ENCODE peak calls at places on chromosomes 16 and 17, in nine cellular contexts. One of them, this sample, is unnamed.

GRCh38 chr17:18961634-18962493 is 9.9 kb downstream of the SLC5A10 start:
- DNase-seq in mucosa of descending colon: no peak
- DNase-seq in AG04449: no peak
- DNase-seq in OCI-LY7: no peak
- DNase-seq in pancreas: peak
- DNase-seq in fibroblast of mammary gland: peak
- DNase-seq in ovary: no peak
- DNase-seq in upper lobe of right lung: no peak
- DNase-seq in SK-N-SH: peak
- DNase-seq in this sample: no peak

GRCh38 chr17:7281953-7282751 is 634 bp downstream of the SLC2A4 start:
- DNase-seq in ovary: peak
- DNase-seq in upper lobe of right lung: peak
- DNase-seq in pancreas: peak
- DNase-seq in SK-N-SH: peak
- DNase-seq in AG04449: no peak
- DNase-seq in fibroblast of mammary gland: no peak
- DNase-seq in OCI-LY7: no peak
- DNase-seq in mucosa of descending colon: peak
- DNase-seq in this sample: no peak

GRCh38 chr17:82348434-82348833 is 10.6 kb upstream of the TEX19 start:
- DNase-seq in fibroblast of mammary gland: no peak
- DNase-seq in pancreas: no peak
- DNase-seq in SK-N-SH: no peak
- DNase-seq in upper lobe of right lung: no peak
- DNase-seq in OCI-LY7: no peak
- DNase-seq in mucosa of descending colon: peak
- DNase-seq in AG04449: no peak
- DNase-seq in ovary: no peak
- DNase-seq in this sample: no peak

GRCh38 chr16:76866994-76867393 is 324.0 kb upstream of the MON1B start:
- DNase-seq in OCI-LY7: no peak
- DNase-seq in fibroblast of mammary gland: no peak
- DNase-seq in mucosa of descending colon: no peak
- DNase-seq in ovary: no peak
- DNase-seq in pancreas: no peak
- DNase-seq in SK-N-SH: no peak
- DNase-seq in upper lobe of right lung: no peak
- DNase-seq in AG04449: no peak
- DNase-seq in this sample: no peak

GRCh38 chr17:75921596-75921995 is 16.9 kb upstream of the MRPL38 start:
- DNase-seq in pancreas: no peak
- DNase-seq in mucosa of descending colon: peak
- DNase-seq in fibroblast of mammary gland: no peak
- DNase-seq in OCI-LY7: no peak
- DNase-seq in AG04449: no peak
- DNase-seq in SK-N-SH: no peak
- DNase-seq in ovary: no peak
- DNase-seq in upper lobe of right lung: no peak
- DNase-seq in this sample: no peak

GRCh38 chr17:79520893-79521210 is 90.0 kb downstream of the RBFOX3 start:
- DNase-seq in fibroblast of mammary gland: no peak
- DNase-seq in upper lobe of right lung: no peak
- DNase-seq in mucosa of descending colon: no peak
- DNase-seq in pancreas: no peak
- DNase-seq in AG04449: no peak
- DNase-seq in ovary: no peak
- DNase-seq in SK-N-SH: no peak
- DNase-seq in OCI-LY7: no peak
- DNase-seq in this sample: no peak

GRCh38 chr17:8709006-8709405 is 35.6 kb downstream of the CCDC42 start:
- DNase-seq in SK-N-SH: no peak
- DNase-seq in fibroblast of mammary gland: no peak
- DNase-seq in OCI-LY7: no peak
- DNase-seq in upper lobe of right lung: no peak
- DNase-seq in AG04449: no peak
- DNase-seq in pancreas: no peak
- DNase-seq in ovary: no peak
- DNase-seq in mucosa of descending colon: no peak
- DNase-seq in this sample: no peak

GRCh38 chr16:65534121-65534528 is 412.3 kb upstream of the CDH11 start:
- DNase-seq in ovary: no peak
- DNase-seq in upper lobe of right lung: no peak
- DNase-seq in mucosa of descending colon: no peak
- DNase-seq in fibroblast of mammary gland: peak
- DNase-seq in SK-N-SH: no peak
- DNase-seq in AG04449: no peak
- DNase-seq in OCI-LY7: no peak
- DNase-seq in pancreas: no peak
- DNase-seq in this sample: no peak

GRCh38 chr17:35519442-35519841 is 18.0 kb downstream of the SLFN12L start:
- DNase-seq in mucosa of descending colon: no peak
- DNase-seq in ovary: no peak
- DNase-seq in OCI-LY7: no peak
- DNase-seq in SK-N-SH: no peak
- DNase-seq in AG04449: no peak
- DNase-seq in fibroblast of mammary gland: no peak
- DNase-seq in upper lobe of right lung: no peak
- DNase-seq in pancreas: no peak
- DNase-seq in this sample: no peak

GRCh38 chr16:75262800-75263127 is 11.3 kb upstream of the BCAR1 start:
- DNase-seq in ovary: no peak
- DNase-seq in SK-N-SH: no peak
- DNase-seq in AG04449: no peak
- DNase-seq in pancreas: no peak
- DNase-seq in mucosa of descending colon: no peak
- DNase-seq in fibroblast of mammary gland: no peak
- DNase-seq in OCI-LY7: no peak
- DNase-seq in upper lobe of right lung: no peak
- DNase-seq in this sample: no peak

GRCh38 chr17:35900280-35900679 is 20.1 kb upstream of the CCL5 start:
- DNase-seq in SK-N-SH: no peak
- DNase-seq in upper lobe of right lung: no peak
- DNase-seq in mucosa of descending colon: no peak
- DNase-seq in pancreas: no peak
- DNase-seq in ovary: no peak
- DNase-seq in fibroblast of mammary gland: no peak
- DNase-seq in OCI-LY7: no peak
- DNase-seq in AG04449: no peak
- DNase-seq in this sample: no peak

GRCh38 chr17:15321556-15322250 is 19.7 kb downstream of the TEKT3 start:
- DNase-seq in ovary: no peak
- DNase-seq in pancreas: no peak
- DNase-seq in AG04449: no peak
- DNase-seq in SK-N-SH: no peak
- DNase-seq in OCI-LY7: no peak
- DNase-seq in fibroblast of mammary gland: peak
- DNase-seq in upper lobe of right lung: no peak
- DNase-seq in mucosa of descending colon: no peak
- DNase-seq in this sample: no peak

GRCh38 chr16:56316545-56316944 is 108.8 kb downstream of the AMFR start:
- DNase-seq in pancreas: no peak
- DNase-seq in mucosa of descending colon: no peak
- DNase-seq in OCI-LY7: no peak
- DNase-seq in SK-N-SH: no peak
- DNase-seq in AG04449: no peak
- DNase-seq in upper lobe of right lung: no peak
- DNase-seq in fibroblast of mammary gland: no peak
- DNase-seq in ovary: no peak
- DNase-seq in this sample: no peak

GRCh38 chr17:29257756-29258155 is 11.1 kb downstream of the CRYBA1 start:
- DNase-seq in AG04449: no peak
- DNase-seq in fibroblast of mammary gland: peak
- DNase-seq in OCI-LY7: no peak
- DNase-seq in ovary: no peak
- DNase-seq in upper lobe of right lung: no peak
- DNase-seq in pancreas: no peak
- DNase-seq in SK-N-SH: no peak
- DNase-seq in mucosa of descending colon: no peak
- DNase-seq in this sample: no peak

GRCh38 chr17:45296833-45297124 is 20.0 kb downstream of the MAP3K14 start:
- DNase-seq in fibroblast of mammary gland: no peak
- DNase-seq in AG04449: no peak
- DNase-seq in ovary: no peak
- DNase-seq in mucosa of descending colon: no peak
- DNase-seq in upper lobe of right lung: no peak
- DNase-seq in SK-N-SH: no peak
- DNase-seq in pancreas: no peak
- DNase-seq in OCI-LY7: no peak
- DNase-seq in this sample: no peak

GRCh38 chr16:77660311-77660710 is 62.0 kb upstream of the NUDT7 start:
- DNase-seq in mucosa of descending colon: no peak
- DNase-seq in fibroblast of mammary gland: peak
- DNase-seq in OCI-LY7: no peak
- DNase-seq in AG04449: no peak
- DNase-seq in upper lobe of right lung: no peak
- DNase-seq in ovary: no peak
- DNase-seq in pancreas: no peak
- DNase-seq in SK-N-SH: peak
- DNase-seq in this sample: no peak

GRCh38 chr16:89491238-89491869 is 993 bp upstream of the ANKRD11 start:
- DNase-seq in OCI-LY7: peak
- DNase-seq in SK-N-SH: peak
- DNase-seq in ovary: no peak
- DNase-seq in mucosa of descending colon: no peak
- DNase-seq in pancreas: no peak
- DNase-seq in AG04449: no peak
- DNase-seq in upper lobe of right lung: no peak
- DNase-seq in fibroblast of mammary gland: no peak
- DNase-seq in this sample: no peak

GRCh38 chr16:11402051-11402744 is 56.9 kb downstream of the RMI2 start:
- DNase-seq in SK-N-SH: peak
- DNase-seq in pancreas: no peak
- DNase-seq in ovary: peak
- DNase-seq in mucosa of descending colon: no peak
- DNase-seq in AG04449: no peak
- DNase-seq in fibroblast of mammary gland: no peak
- DNase-seq in upper lobe of right lung: no peak
- DNase-seq in OCI-LY7: no peak
- DNase-seq in this sample: no peak

GRCh38 chr17:61196302-61196704 is 203.3 kb upstream of the TBX2 start:
- DNase-seq in mucosa of descending colon: no peak
- DNase-seq in fibroblast of mammary gland: no peak
- DNase-seq in SK-N-SH: peak
- DNase-seq in pancreas: no peak
- DNase-seq in OCI-LY7: no peak
- DNase-seq in AG04449: no peak
- DNase-seq in ovary: no peak
- DNase-seq in upper lobe of right lung: no peak
- DNase-seq in this sample: no peak

GRCh38 chr17:4236456-4236855 is 27.3 kb downstream of the ANKFY1 start:
- DNase-seq in pancreas: no peak
- DNase-seq in SK-N-SH: peak
- DNase-seq in OCI-LY7: no peak
- DNase-seq in upper lobe of right lung: no peak
- DNase-seq in ovary: no peak
- DNase-seq in fibroblast of mammary gland: peak
- DNase-seq in AG04449: no peak
- DNase-seq in mucosa of descending colon: no peak
- DNase-seq in this sample: no peak

GRCh38 chr16:78363843-78364242 is 264.4 kb downstream of the WWOX start:
- DNase-seq in AG04449: no peak
- DNase-seq in upper lobe of right lung: no peak
- DNase-seq in ovary: no peak
- DNase-seq in pancreas: no peak
- DNase-seq in OCI-LY7: no peak
- DNase-seq in fibroblast of mammary gland: no peak
- DNase-seq in mucosa of descending colon: no peak
- DNase-seq in SK-N-SH: no peak
- DNase-seq in this sample: no peak

DNA sequence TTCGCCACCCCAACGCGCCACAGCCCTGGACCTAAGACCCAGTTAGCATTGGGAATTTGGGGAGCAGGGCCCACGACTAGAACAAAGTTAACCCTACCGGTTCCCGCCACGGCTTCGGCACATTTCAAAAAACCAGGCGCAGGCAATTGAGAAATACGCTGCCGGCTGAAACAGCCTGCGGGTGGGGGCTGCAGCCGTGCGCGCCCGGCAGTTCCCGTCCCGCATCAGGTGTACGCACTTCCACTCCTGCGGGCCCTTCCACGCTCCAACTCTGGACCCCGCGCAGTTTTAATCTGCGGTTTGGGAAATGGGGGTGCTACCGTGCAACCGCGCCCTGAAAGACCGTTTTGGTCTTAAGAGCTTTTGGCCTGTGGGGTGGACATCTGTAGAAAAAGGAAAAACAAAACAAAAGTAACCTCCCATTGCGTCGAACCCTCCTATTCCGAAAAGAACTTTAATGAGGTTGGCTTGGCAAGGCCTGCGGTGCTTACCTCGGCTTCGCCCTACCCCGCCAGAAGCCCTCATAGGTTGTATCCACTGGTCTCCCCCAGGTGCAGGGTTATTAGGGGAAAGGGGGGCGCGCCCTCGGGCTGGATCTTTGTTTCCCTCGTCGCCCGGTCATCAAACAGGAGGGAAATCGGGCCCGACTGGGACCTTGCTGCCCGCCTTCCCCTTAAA is 7.1 kb downstream of the IRX5 start:
- DNase-seq in upper lobe of right lung: peak
- DNase-seq in ovary: no peak
- DNase-seq in AG04449: no peak
- DNase-seq in pancreas: no peak
- DNase-seq in SK-N-SH: no peak
- DNase-seq in OCI-LY7: no peak
- DNase-seq in fibroblast of mammary gland: no peak
- DNase-seq in mucosa of descending colon: no peak
- DNase-seq in this sample: no peak
- H3K4me3 ChIP-seq in upper lobe of right lung: peak
- H3K4me3 ChIP-seq in ovary: no peak
- H3K4me3 ChIP-seq in AG04449: peak
- H3K4me3 ChIP-seq in pancreas: no peak
- H3K4me3 ChIP-seq in SK-N-SH: no peak
- H3K4me3 ChIP-seq in OCI-LY7: no peak
- H3K4me3 ChIP-seq in fibroblast of mammary gland: peak
- H3K4me3 ChIP-seq in mucosa of descending colon: no peak
- H3K4me3 ChIP-seq in this sample: no peak

GRCh38 chr16:54633943-54634362 is 296.7 kb upstream of the IRX5 start:
- DNase-seq in mucosa of descending colon: no peak
- DNase-seq in upper lobe of right lung: no peak
- DNase-seq in ovary: no peak
- DNase-seq in SK-N-SH: no peak
- DNase-seq in OCI-LY7: peak
- DNase-seq in AG04449: no peak
- DNase-seq in pancreas: no peak
- DNase-seq in fibroblast of mammary gland: peak
- DNase-seq in this sample: no peak
- TF ChIP-seq CTCF in mucosa of descending colon: no peak
- TF ChIP-seq CTCF in upper lobe of right lung: peak
- TF ChIP-seq CTCF in ovary: no peak
- TF ChIP-seq CTCF in SK-N-SH: peak
- TF ChIP-seq CTCF in OCI-LY7: peak
- TF ChIP-seq CTCF in AG04449: peak
- TF ChIP-seq CTCF in pancreas: no peak
- TF ChIP-seq CTCF in fibroblast of mammary gland: peak
- TF ChIP-seq CTCF in this sample: peak

GRCh38 chr17:68682913-68683312 is 81.7 kb upstream of the FAM20A start:
- DNase-seq in OCI-LY7: no peak
- DNase-seq in AG04449: no peak
- DNase-seq in pancreas: no peak
- DNase-seq in mucosa of descending colon: no peak
- DNase-seq in fibroblast of mammary gland: peak
- DNase-seq in ovary: no peak
- DNase-seq in upper lobe of right lung: no peak
- DNase-seq in SK-N-SH: no peak
- DNase-seq in this sample: no peak
- H3K4me3 ChIP-seq in OCI-LY7: no peak
- H3K4me3 ChIP-seq in AG04449: no peak
- H3K4me3 ChIP-seq in pancreas: no peak
- H3K4me3 ChIP-seq in mucosa of descending colon: no peak
- H3K4me3 ChIP-seq in fibroblast of mammary gland: no peak
- H3K4me3 ChIP-seq in ovary: no peak
- H3K4me3 ChIP-seq in upper lobe of right lung: no peak
- H3K4me3 ChIP-seq in SK-N-SH: no peak
- H3K4me3 ChIP-seq in this sample: no peak

GRCh38 chr16:15055141-15056053 is 477 bp downstream of the NTAN1 start:
- DNase-seq in SK-N-SH: no peak
- DNase-seq in AG04449: no peak
- DNase-seq in fibroblast of mammary gland: peak
- DNase-seq in mucosa of descending colon: peak
- DNase-seq in pancreas: no peak
- DNase-seq in ovary: peak
- DNase-seq in OCI-LY7: peak
- DNase-seq in upper lobe of right lung: no peak
- DNase-seq in this sample: no peak
- TF ChIP-seq CTCF in SK-N-SH: peak
- TF ChIP-seq CTCF in AG04449: peak
- TF ChIP-seq CTCF in fibroblast of mammary gland: no peak
- TF ChIP-seq CTCF in mucosa of descending colon: no peak
- TF ChIP-seq CTCF in pancreas: no peak
- TF ChIP-seq CTCF in ovary: no peak
- TF ChIP-seq CTCF in OCI-LY7: peak
- TF ChIP-seq CTCF in upper lobe of right lung: no peak
- TF ChIP-seq CTCF in this sample: no peak